ENCODE peak calls at places on chromosomes 16 and 17, in five cellular contexts. One of them, this sample, is unnamed.
A peak's percentile ranks its signal among the peaks of the same experiment; 100 is the strongest.

GRCh38 chr16:24102120-24102740 is 153.9 kb upstream of the CACNG3 start:
- DNase-seq in left ventricle myocardium superior: no peak
- DNase-seq in AG04449: no peak
- DNase-seq in keratinocyte: no peak
- DNase-seq in epithelial cell of esophagus: no peak
- DNase-seq in this sample: no peak

GRCh38 chr17:27452828-27453227 is 3.4 kb upstream of the KSR1 start:
- DNase-seq in left ventricle myocardium superior: no peak
- DNase-seq in AG04449: no peak
- DNase-seq in keratinocyte: no peak
- DNase-seq in epithelial cell of esophagus: no peak
- DNase-seq in this sample: no peak

GRCh38 chr17:48555183-48555615 is 10.3 kb upstream of the HOXB2 start:
- DNase-seq in left ventricle myocardium superior: no peak
- DNase-seq in AG04449: peak; percentile 94
- DNase-seq in keratinocyte: no peak
- DNase-seq in epithelial cell of esophagus: peak; percentile 45
- DNase-seq in this sample: peak; percentile 90

GRCh38 chr16:12502671-12503070 is 301.0 kb downstream of the CPPED1 start:
- DNase-seq in left ventricle myocardium superior: no peak
- DNase-seq in AG04449: no peak
- DNase-seq in keratinocyte: no peak
- DNase-seq in epithelial cell of esophagus: no peak
- DNase-seq in this sample: no peak

GRCh38 chr16:86697715-86698114 is 119.4 kb downstream of the FOXL1 start:
- DNase-seq in left ventricle myocardium superior: no peak
- DNase-seq in AG04449: no peak
- DNase-seq in keratinocyte: no peak
- DNase-seq in epithelial cell of esophagus: no peak
- DNase-seq in this sample: no peak

GRCh38 chr16:1613728-1614225 is 1.6 kb downstream of the CRAMP1 start:
- DNase-seq in left ventricle myocardium superior: no peak
- DNase-seq in AG04449: no peak
- DNase-seq in keratinocyte: no peak
- DNase-seq in epithelial cell of esophagus: peak; percentile 59
- DNase-seq in this sample: no peak

GRCh38 chr17:73686126-73686525 is 41.9 kb upstream of the SDK2 start:
- DNase-seq in left ventricle myocardium superior: no peak
- DNase-seq in AG04449: no peak
- DNase-seq in keratinocyte: no peak
- DNase-seq in epithelial cell of esophagus: no peak
- DNase-seq in this sample: no peak

GRCh38 chr17:17315142-17315821 is 12.1 kb downstream of the NT5M start:
- DNase-seq in left ventricle myocardium superior: no peak
- DNase-seq in AG04449: no peak
- DNase-seq in keratinocyte: no peak
- DNase-seq in epithelial cell of esophagus: no peak
- DNase-seq in this sample: no peak

GRCh38 chr17:32503251-32504165 is 16.7 kb downstream of the CDK5R1 start:
- DNase-seq in left ventricle myocardium superior: no peak
- DNase-seq in AG04449: no peak
- DNase-seq in keratinocyte: no peak
- DNase-seq in epithelial cell of esophagus: peak; percentile 75
- DNase-seq in this sample: peak; percentile 30

GRCh38 chr17:41595585-41595984 is 8.9 kb upstream of the KRT14 start:
- DNase-seq in left ventricle myocardium superior: no peak
- DNase-seq in AG04449: no peak
- DNase-seq in keratinocyte: no peak
- DNase-seq in epithelial cell of esophagus: peak; percentile 77
- DNase-seq in this sample: no peak

GRCh38 chr17:65231662-65232335 is 94.6 kb downstream of the RGS9 start:
- DNase-seq in left ventricle myocardium superior: no peak
- DNase-seq in AG04449: peak; percentile 59
- DNase-seq in keratinocyte: peak; percentile 45
- DNase-seq in epithelial cell of esophagus: peak; percentile 89
- DNase-seq in this sample: peak; percentile 59

This sample was measured in RCC 7860.